ENCODE peak calls at places on chromosomes 7 and 10, in ten cellular contexts. W is endothelial cell of umbilical vein; O is transverse colon; V is CD4-positive, CD25-positive, alpha-beta regulatory T cell; H is heart right ventricle; G is sigmoid colon; Z is H9; P is neural progenitor cell; R is MM.1S; N is PC-9. F is an unnamed sample. For H3K9me3, the result is how much of the 10 kb centered on the place peaks cover.

GRCh38 chr10:126133906-126134703 is 237.7 kb downstream of the FANK1 start:
- DNase-seq in O (no peak), W (no peak), P (no peak), H (no peak), N (peak), G (no peak), Z (no peak), R (no peak), V (no peak), F (no peak)

GRCh38 chr7:149820622-149821190 is 17.5 kb upstream of the ZNF862 start:
- DNase-seq in N (no peak), W (no peak), R (no peak), H (no peak), V (no peak), Z (no peak), G (no peak), O (no peak), P (no peak), F (no peak)

GRCh38 chr7:35787925-35788324 is 12.9 kb upstream of the SEPTIN7 start:
- DNase-seq in G (no peak), Z (no peak), P (no peak), R (no peak), O (no peak), V (no peak), N (no peak), W (no peak), H (no peak), F (no peak)

GRCh38 chr7:40133561-40134427 is 628 bp downstream of the MPLKIP start:
- DNase-seq in P (peak), N (no peak), Z (no peak), W (no peak), V (no peak), H (no peak), O (no peak), G (no peak), R (peak), F (no peak)

GRCh38 chr10:8913720-8914119 is 859.2 kb downstream of the GATA3 start:
- DNase-seq in N (peak), Z (no peak), O (no peak), P (no peak), V (no peak), R (no peak), H (no peak), W (no peak), G (no peak), F (no peak)

GRCh38 chr7:6579446-6579845 is 2.2 kb downstream of the ZDHHC4 start:
- DNase-seq in O (no peak), H (no peak), P (no peak), N (peak), G (no peak), W (no peak), Z (peak), R (no peak), V (no peak), F (no peak)

GRCh38 chr10:67917169-67917568 is 32.7 kb downstream of the SIRT1 start:
- DNase-seq in N (no peak), P (no peak), R (no peak), H (no peak), W (no peak), Z (no peak), O (no peak), G (no peak), V (no peak), F (no peak)

GRCh38 chr7:43888983-43889945 is 17.1 kb downstream of the URGCP start:
- DNase-seq in R (no peak), Z (no peak), H (no peak), G (no peak), O (no peak), N (no peak), W (no peak), V (no peak), P (no peak), F (no peak)

GRCh38 chr10:3972460-3973366 is 187.7 kb upstream of the KLF6 start:
- DNase-seq in N (no peak), R (no peak), H (no peak), G (no peak), P (peak), Z (no peak), O (no peak), W (peak), V (no peak), F (no peak)

GRCh38 chr7:150405584-150406310 is 26.6 kb downstream of the ZNF775 start:
- DNase-seq in R (peak), G (no peak), W (no peak), N (no peak), Z (peak), V (no peak), H (no peak), P (peak), O (peak), F (no peak)

GRCh38 chr7:1749351-1749863 is 79.3 kb downstream of the ELFN1 start:
- DNase-seq in N (no peak), R (no peak), Z (no peak), W (no peak), P (no peak), V (no peak), O (no peak), G (peak), H (no peak), F (no peak)

GRCh38 chr7:11343818-11344413 is 370.2 kb downstream of the PHF14 start:
- DNase-seq in N (no peak), W (peak), V (no peak), G (no peak), O (no peak), R (peak), Z (no peak), P (peak), H (no peak), F (no peak)

GRCh38 chr10:33084388-33084896 is 126.4 kb upstream of the ITGB1 start:
- DNase-seq in Z (no peak), V (no peak), R (no peak), H (no peak), G (no peak), N (no peak), W (no peak), P (no peak), O (no peak), F (no peak)

GRCh38 chr7:121187676-121188075 is 141.1 kb upstream of the WNT16 start:
- DNase-seq in H (no peak), R (no peak), V (no peak), Z (no peak), W (no peak), P (no peak), O (no peak), N (no peak), G (no peak), F (no peak)

GRCh38 chr10:29495366-29495765 is 139.4 kb downstream of the SVIL start:
- DNase-seq in G (no peak), H (no peak), Z (no peak), R (no peak), O (no peak), V (no peak), N (no peak), P (no peak), W (no peak), F (no peak)

GRCh38 chr10:100999742-101000601 is at the start of gene LZTS2:
- DNase-seq in R (peak), N (no peak), W (peak), V (no peak), P (peak), H (no peak), O (peak), Z (no peak), G (peak), F (no peak)

GRCh38 chr10:129323877-129324276 is 143.2 kb upstream of the MGMT start:
- DNase-seq in P (no peak), N (no peak), O (no peak), Z (no peak), G (no peak), R (no peak), H (no peak), V (no peak), W (no peak), F (no peak)

GRCh38 chr7:108503112-108504026 is 22.6 kb downstream of the PNPLA8 start:
- DNase-seq in Z (no peak), P (no peak), V (no peak), G (no peak), W (no peak), O (no peak), H (no peak), N (no peak), R (no peak), F (no peak)

GRCh38 chr10:129961274-129961839 is 2.7 kb downstream of the EBF3 start:
- DNase-seq in H (no peak), O (no peak), N (no peak), Z (no peak), R (no peak), W (no peak), P (no peak), V (no peak), G (no peak), F (no peak)

GRCh38 chr7:45026013-45026412 is 26.0 kb downstream of the CCM2 start:
- DNase-seq in H (no peak), N (no peak), G (no peak), O (no peak), W (no peak), P (no peak), Z (no peak), R (no peak), V (no peak), F (no peak)
- H3K9me3 ChIP-seq in H (under half), N (under half), G (under half), O (under half), W (under half), P (under half), Z (under half), R (under half), V (under half), F (under half)

DNA sequence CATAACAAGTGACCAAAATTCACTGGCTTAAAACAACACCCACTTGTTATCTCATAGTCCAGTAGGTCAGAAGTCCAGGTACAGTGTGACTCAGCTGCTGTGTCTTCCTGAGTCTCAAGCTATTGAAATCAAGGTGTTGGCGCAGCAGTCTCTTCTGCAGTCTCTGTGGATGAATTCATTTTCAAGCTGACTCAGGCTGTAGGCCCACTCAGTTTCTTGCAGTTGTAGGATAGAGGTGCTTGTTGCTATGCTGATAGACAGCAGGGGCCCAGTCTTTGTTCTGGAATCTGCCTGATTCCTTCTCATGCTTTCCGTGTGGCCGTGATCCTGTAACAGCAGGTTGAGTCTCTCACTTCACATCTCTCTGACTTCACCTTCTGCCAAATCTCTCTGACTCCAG is 400.4 kb upstream of the POM121L12 start:
- DNase-seq in G (no peak), O (no peak), P (peak), H (no peak), R (no peak), N (peak), W (no peak), Z (no peak), V (no peak), F (no peak)
- H3K9me3 ChIP-seq in G (under half), O (under half), P (under half), H (under half), R (under half), N (under half), W (under half), Z (under half), V (under half), F (under half)

GRCh38 chr7:71308105-71308504 is 176.2 kb downstream of the GALNT17 start:
- DNase-seq in G (peak), N (no peak), R (no peak), P (peak), V (no peak), H (peak), O (no peak), Z (no peak), W (no peak), F (no peak)

GRCh38 chr7:71301167-71301566 is 169.2 kb downstream of the GALNT17 start:
- DNase-seq in H (no peak), V (no peak), W (no peak), G (no peak), N (no peak), O (no peak), P (no peak), Z (no peak), R (no peak), F (no peak)

GRCh38 chr7:71300603-71301002 is 168.7 kb downstream of the GALNT17 start:
- DNase-seq in N (no peak), P (no peak), V (no peak), O (no peak), G (no peak), H (no peak), Z (no peak), W (no peak), R (no peak), F (no peak)

GRCh38 chr7:71298378-71298777 is 166.4 kb downstream of the GALNT17 start:
- DNase-seq in V (no peak), Z (no peak), H (no peak), W (no peak), N (no peak), P (no peak), O (no peak), R (no peak), G (no peak), F (no peak)

DNA sequence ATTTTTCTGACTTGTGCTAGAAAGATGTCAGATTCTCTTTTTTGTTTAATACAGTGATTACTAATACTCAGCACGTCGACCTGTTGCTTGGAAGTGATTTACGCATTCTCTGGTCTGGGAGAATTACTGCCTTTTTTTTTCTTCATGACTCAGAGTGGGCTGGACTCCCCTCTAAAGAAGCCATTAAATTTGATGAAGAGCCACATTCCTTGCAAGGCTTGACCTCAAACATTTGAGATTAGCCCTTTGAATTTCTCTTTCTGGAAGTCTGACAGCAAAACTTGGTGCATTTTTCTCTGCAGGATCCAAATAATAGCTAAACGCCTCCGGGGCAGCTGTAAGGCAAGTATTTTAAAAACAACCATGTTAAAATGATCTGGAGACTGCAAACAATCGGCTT is 171.6 kb downstream of the GALNT17 start:
- DNase-seq in H (no peak), V (no peak), W (no peak), Z (no peak), P (no peak), N (no peak), O (no peak), R (no peak), G (no peak), F (no peak)
- H3K9me3 ChIP-seq in H (under half), V (under half), W (under half), Z (under half), P (under half), N (under half), O (under half), R (under half), G (under half), F (under half)

GRCh38 chr7:57413529-57414398 is 36.2 kb upstream of the ZNF716 start:
- DNase-seq in Z (no peak), N (no peak), P (no peak), V (no peak), G (no peak), O (no peak), W (no peak), R (no peak), H (no peak), F (no peak)
- H3K9me3 ChIP-seq in Z (half or more), N (under half), P (under half), V (under half), G (under half), O (under half), W (under half), R (under half), H (under half), F (under half)

DNA sequence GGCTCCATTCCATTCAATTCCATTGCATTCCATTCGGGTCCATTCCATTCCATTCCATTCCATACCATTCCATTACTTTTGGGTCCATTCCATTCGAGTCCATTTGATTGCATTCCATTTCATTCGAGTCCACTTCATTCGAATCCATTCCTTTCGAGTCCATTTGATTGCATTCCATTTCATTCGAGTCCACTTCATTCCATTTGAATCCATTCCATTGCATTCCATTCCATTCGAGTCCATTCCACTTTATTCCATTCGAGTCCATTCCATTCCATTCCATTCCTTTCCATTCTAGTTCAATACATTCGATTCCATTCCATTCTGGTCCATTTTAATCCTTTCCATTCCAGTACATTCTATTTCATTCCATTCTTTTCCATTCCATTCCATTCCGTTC is 334.0 kb downstream of the ZNF33B start:
- DNase-seq in N (no peak), P (no peak), Z (no peak), W (peak), V (no peak), H (no peak), G (no peak), R (no peak), O (no peak), F (no peak)
- H3K9me3 ChIP-seq in N (half or more), P (under half), Z (half or more), W (half or more), V (half or more), H (half or more), G (under half), R (under half), O (under half), F (under half)

DNA sequence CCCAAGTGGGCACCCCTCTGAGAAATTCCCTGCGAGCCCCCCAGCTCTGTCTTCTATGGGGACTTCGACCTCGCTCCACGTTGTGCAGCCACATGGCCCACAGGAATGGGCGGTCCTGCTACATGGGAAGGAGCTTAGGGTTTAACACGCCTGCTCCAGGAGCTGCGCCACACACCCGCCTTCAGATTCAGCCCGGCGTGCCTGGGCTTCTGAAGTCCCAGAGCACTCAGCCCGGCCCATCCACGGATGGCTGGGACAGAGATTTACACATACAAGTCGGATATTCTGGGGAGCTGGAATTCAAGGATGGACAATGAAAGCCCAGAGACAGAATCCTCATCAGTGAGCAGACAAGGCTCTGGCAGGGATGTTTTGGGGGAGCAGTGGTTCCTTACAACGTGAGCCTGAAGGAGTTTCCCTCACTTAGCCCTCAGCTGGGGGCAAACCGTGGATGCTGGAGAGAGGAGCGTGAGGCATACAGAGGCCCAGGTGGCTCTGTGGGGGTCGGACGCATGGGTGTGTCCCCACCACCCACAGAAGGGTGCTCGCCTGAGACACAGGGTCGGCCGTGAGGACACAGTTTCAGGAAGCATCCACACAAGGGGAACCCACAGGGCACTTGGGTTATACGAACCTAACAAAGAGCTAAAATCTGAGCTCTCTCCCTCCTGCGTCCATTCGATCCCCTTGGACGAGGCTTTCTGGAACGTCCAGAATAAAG is 372.9 kb downstream of the DNAJB6 start:
- DNase-seq in R (no peak), W (no peak), H (no peak), G (peak), V (no peak), P (no peak), O (no peak), N (no peak), Z (peak), F (no peak)
- H3K9me3 ChIP-seq in R (under half), W (under half), H (under half), G (under half), V (under half), P (under half), O (under half), N (under half), Z (under half), F (under half)

GRCh38 chr7:74153736-74154135 is 20.4 kb upstream of the EIF4H start:
- DNase-seq in H (no peak), V (no peak), G (no peak), R (no peak), W (no peak), N (peak), Z (no peak), P (no peak), O (no peak), F (no peak)

GRCh38 chr7:74155810-74156395 is 18.3 kb upstream of the EIF4H start:
- DNase-seq in O (no peak), P (no peak), R (no peak), H (no peak), Z (no peak), N (no peak), G (no peak), V (no peak), W (no peak), F (no peak)

GRCh38 chr7:74157605-74158004 is 16.6 kb upstream of the EIF4H start:
- DNase-seq in Z (no peak), W (no peak), N (no peak), H (no peak), V (no peak), O (no peak), G (no peak), P (no peak), R (no peak), F (no peak)
- H3K9me3 ChIP-seq in Z (under half), W (under half), N (under half), H (under half), V (under half), O (under half), G (under half), P (under half), R (under half), F (under half)

DNA sequence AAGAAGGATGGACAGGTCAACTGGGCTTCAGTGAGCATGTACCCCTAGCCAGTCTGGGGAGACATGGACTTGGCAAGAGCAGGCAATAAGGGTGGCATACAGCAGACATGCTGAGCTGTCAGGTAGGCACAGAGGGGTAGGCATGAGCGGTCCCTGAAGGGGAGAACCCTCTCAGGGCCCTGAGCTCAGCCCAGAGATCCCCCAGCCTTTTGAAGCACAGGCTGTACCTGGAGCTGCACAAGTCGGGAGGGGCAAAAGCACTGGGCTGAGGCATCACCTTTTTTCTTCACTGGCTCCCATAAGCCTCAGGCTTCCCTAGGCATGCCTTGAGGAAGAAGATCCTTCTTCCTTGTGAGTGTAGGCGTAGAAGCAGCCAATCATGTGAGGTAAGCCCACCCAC is 42.3 kb downstream of the ZNF727 start:
- DNase-seq in N (no peak), H (no peak), R (no peak), O (no peak), Z (no peak), G (no peak), V (no peak), P (no peak), W (no peak), F (no peak)
- H3K9me3 ChIP-seq in N (under half), H (half or more), R (under half), O (under half), Z (half or more), G (under half), V (half or more), P (under half), W (under half), F (under half)

DNA sequence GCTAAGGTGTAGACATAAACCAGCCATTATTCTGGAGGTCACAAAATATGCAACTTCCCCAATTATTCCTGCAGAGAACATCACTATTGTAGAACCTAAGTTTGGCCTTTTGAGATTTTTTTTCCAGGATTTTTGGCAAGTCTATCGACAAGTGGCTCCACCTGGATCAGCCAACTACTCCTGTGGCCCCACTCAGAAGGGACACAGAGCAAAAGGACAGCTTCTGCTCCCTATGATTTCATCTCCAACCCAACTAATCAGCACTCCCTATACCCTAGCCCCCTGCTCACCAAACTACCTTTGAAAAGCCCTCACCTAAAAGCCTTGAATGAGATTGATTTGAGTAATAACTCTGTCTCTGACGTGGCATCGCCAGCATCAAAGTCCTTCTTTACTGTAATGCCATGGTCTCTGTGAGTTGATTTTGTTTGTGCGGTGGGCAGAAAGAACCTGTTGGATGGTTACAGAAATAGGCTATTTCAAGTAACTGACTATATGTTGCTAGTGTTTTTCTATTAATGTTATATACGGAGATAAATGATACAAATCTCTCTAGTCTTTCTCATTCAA is 13.7 kb upstream of the CROT start:
- DNase-seq in W (no peak), N (no peak), V (no peak), R (no peak), O (no peak), G (no peak), Z (no peak), H (no peak), P (no peak), F (no peak)
- H3K9me3 ChIP-seq in W (under half), N (under half), V (under half), R (under half), O (under half), G (under half), Z (under half), H (under half), P (under half), F (under half)

F was measured in T-helper 17 cell.